ENCODE peak calls at places on chromosomes 7 and 10, in five cellular contexts. M is neural progenitor cell, F is HCT116, Q is MM.1S, V is SK-N-SH. H is an unnamed sample.

GRCh38 chr7:33196194-33196593 is 66.8 kb downstream of the BBS9 start:
- DNase-seq in V (peak; percentile 49), Q (no peak), F (no peak), M (no peak), H (no peak)

GRCh38 chr10:85787393-85787792 is 579.2 kb downstream of the GRID1 start:
- DNase-seq in V (no peak), F (no peak), M (no peak), Q (no peak), H (no peak)

GRCh38 chr7:42227931-42228591 is 8.9 kb downstream of the GLI3 start:
- DNase-seq in M (peak; percentile 74), V (no peak), Q (no peak), F (no peak), H (no peak)

GRCh38 chr7:133059263-133059662 is 22.6 kb downstream of the CHCHD3 start:
- DNase-seq in F (no peak), Q (no peak), V (no peak), M (no peak), H (no peak)

GRCh38 chr7:149239345-149240143 is at the start of gene ZNF212:
- DNase-seq in V (peak; percentile 100), M (peak; percentile 95), Q (peak; percentile 98), F (peak; percentile 80), H (peak; percentile 91)

GRCh38 chr10:25865267-25865666 is 68.8 kb upstream of the MYO3A start:
- DNase-seq in V (no peak), F (no peak), M (no peak), Q (no peak), H (no peak)

GRCh38 chr10:127926455-127926854 is 19.6 kb downstream of the PTPRE start:
- DNase-seq in M (no peak), F (no peak), Q (no peak), V (no peak), H (no peak)

GRCh38 chr10:112858990-112859520 is 91.0 kb upstream of the TCF7L2 start:
- DNase-seq in Q (no peak), F (no peak), V (no peak), M (no peak), H (no peak)

GRCh38 chr10:30270247-30270646 is 78.8 kb downstream of the MTPAP start:
- DNase-seq in M (no peak), Q (no peak), V (no peak), F (no peak), H (peak; percentile 44)

GRCh38 chr7:128259131-128260056 is 18.3 kb downstream of the LEP start:
- DNase-seq in V (no peak), M (no peak), F (peak; percentile 12), Q (no peak), H (peak; percentile 86)

GRCh38 chr10:79608505-79609375 is 2.0 kb upstream of the SFTPA1 start:
- DNase-seq in F (peak; percentile 24), Q (peak; percentile 57), M (peak; percentile 63), V (peak; percentile 66), H (no peak)

GRCh38 chr7:8189615-8190014 is 72.4 kb downstream of the ICA1 start:
- DNase-seq in M (peak; percentile 88), V (no peak), F (no peak), Q (no peak), H (no peak)

GRCh38 chr10:114768394-114768786 is 53.2 kb upstream of the FHIP2A start:
- DNase-seq in Q (no peak), M (no peak), V (no peak), F (no peak), H (no peak)

GRCh38 chr10:122199070-122199469 is 72.0 kb upstream of the BTBD16 start:
- DNase-seq in F (no peak), Q (no peak), M (no peak), V (no peak), H (no peak)

GRCh38 chr10:110502851-110503301 is 5.2 kb downstream of the DUSP5 start:
- DNase-seq in F (no peak), V (no peak), M (no peak), Q (peak; percentile 73), H (peak; percentile 63)

GRCh38 chr10:110505130-110505815 is 7.6 kb downstream of the DUSP5 start:
- DNase-seq in F (no peak), Q (no peak), M (no peak), V (no peak), H (no peak)

GRCh38 chr10:110504111-110504735 is 6.5 kb downstream of the DUSP5 start:
- DNase-seq in F (no peak), Q (peak; percentile 88), M (no peak), V (no peak), H (no peak)

GRCh38 chr10:110502072-110502845 is 4.6 kb downstream of the DUSP5 start:
- DNase-seq in M (no peak), Q (peak; percentile 36), F (no peak), V (no peak), H (no peak)

GRCh38 chr10:110503528-110504110 is 5.9 kb downstream of the DUSP5 start:
- DNase-seq in V (no peak), Q (no peak), M (no peak), F (no peak), H (no peak)
- H3K9ac ChIP-seq in V (peak overlapping the region; percentile 17), Q (peak overlapping the region; percentile 97), M (no peak overlapping the region), F (no peak overlapping the region), H (no peak overlapping the region)

GRCh38 chr10:124722812-124723783 is 21.1 kb downstream of the FAM53B start:
- DNase-seq in V (no peak), Q (peak; percentile 85), F (no peak), M (no peak), H (no peak)
- TF ChIP-seq CTCF in V (no peak), Q (no peak), F (no peak), M (no peak), H (no peak)

GRCh38 chr10:76461024-76461423 is 1029.6 kb downstream of the LRMDA start:
- DNase-seq in Q (no peak), F (no peak), M (no peak), V (no peak), H (no peak)

GRCh38 chr10:76454539-76455137 is 1023.2 kb downstream of the LRMDA start:
- DNase-seq in M (no peak), V (no peak), F (no peak), Q (no peak), H (no peak)

GRCh38 chr10:76453997-76454396 is 1022.6 kb downstream of the LRMDA start:
- DNase-seq in V (no peak), Q (no peak), M (no peak), F (no peak), H (no peak)

GRCh38 chr10:76456190-76456589 is 1024.8 kb downstream of the LRMDA start:
- DNase-seq in F (no peak), V (no peak), M (no peak), Q (no peak), H (peak; percentile 69)

GRCh38 chr10:76459016-76459415 is 1027.6 kb downstream of the LRMDA start:
- DNase-seq in Q (no peak), F (no peak), M (no peak), V (no peak), H (no peak)
- TF ChIP-seq EZH2phosphoT487 in Q (no peak), F (no peak), M (no peak), V (no peak), H (no peak)

GRCh38 chr7:156120552-156120951 is 308.3 kb upstream of the SHH start:
- DNase-seq in Q (no peak), M (no peak), F (no peak), V (no peak), H (no peak)

GRCh38 chr7:156118246-156118645 is 306.0 kb upstream of the SHH start:
- DNase-seq in M (no peak), Q (no peak), F (no peak), V (no peak), H (no peak)

GRCh38 chr7:156121434-156121833 is 309.2 kb upstream of the SHH start:
- DNase-seq in M (no peak), F (no peak), Q (no peak), V (no peak), H (no peak)

GRCh38 chr7:156117542-156118245 is 305.4 kb upstream of the SHH start:
- DNase-seq in F (no peak), Q (no peak), M (no peak), V (no peak), H (no peak)

GRCh38 chr7:156119771-156120170 is 307.5 kb upstream of the SHH start:
- DNase-seq in F (no peak), Q (no peak), V (no peak), M (no peak), H (no peak)
- H3K9ac ChIP-seq in F (no peak overlapping the region), Q (no peak overlapping the region), V (no peak overlapping the region), M (no peak overlapping the region), H (no peak overlapping the region)

DNA sequence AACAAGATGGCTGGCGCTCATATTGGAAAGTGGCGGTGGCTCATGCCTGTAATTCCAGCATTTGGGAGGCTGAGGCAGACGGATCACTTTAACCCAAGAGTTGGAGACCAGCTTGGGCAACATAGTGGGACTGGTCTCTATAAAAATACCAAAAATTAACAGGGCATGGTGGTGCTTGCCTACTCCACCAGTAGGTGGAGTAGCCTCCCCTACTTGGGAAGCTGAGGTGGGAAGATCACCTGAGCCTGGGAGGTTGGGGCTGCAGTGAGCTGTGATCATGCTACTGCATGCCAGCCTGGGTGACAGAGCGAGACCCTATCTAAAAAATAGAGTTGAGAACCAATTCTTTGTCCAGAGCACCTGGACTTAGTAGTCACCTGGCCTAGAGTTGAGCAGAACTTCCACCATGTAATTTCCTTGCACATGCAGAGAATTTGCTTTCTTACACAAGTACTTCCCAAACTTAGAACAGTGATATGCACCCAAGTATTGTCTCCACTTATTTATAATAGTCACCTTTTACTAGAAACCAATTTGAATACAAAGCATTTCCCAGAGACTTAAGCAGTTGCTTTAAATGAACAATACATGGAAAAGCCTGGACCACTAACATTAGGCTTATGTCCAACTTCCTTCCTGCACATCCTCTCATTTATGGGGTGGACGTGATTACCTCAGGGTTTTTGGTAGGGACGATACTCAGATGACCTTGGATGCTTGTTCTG is 15.9 kb downstream of the LAMB4 start:
- DNase-seq in Q (peak; percentile 54), M (peak; percentile 72), F (peak; percentile 39), V (no peak), H (peak; percentile 53)
- TF ChIP-seq CTCF in Q (peak; percentile 86), M (peak; percentile 88), F (peak; percentile 74), V (peak; percentile 57), H (peak; percentile 73)